ENCODE peak calls at places on chromosomes 12 and 14, in six cellular contexts. F is PC-9, O is mammary epithelial cell, P is nephron progenitor cell, B is glutamatergic neuron, Y is astrocyte of the spinal cord. L is an unnamed sample.
A peak's percentile ranks its signal among the peaks of the same experiment; 100 is the strongest.

GRCh38 chr12:50934981-50935807 is 17.1 kb upstream of the HIGD1C start:
- DNase-seq in P (no peak), Y (peak; percentile 43), O (no peak), F (no peak), B (no peak), L (no peak)

GRCh38 chr12:125076103-125076502 is 10.9 kb downstream of the AACS start:
- DNase-seq in Y (no peak), B (no peak), O (no peak), F (no peak), P (no peak), L (no peak)

GRCh38 chr12:11785722-11786121 is 136.2 kb downstream of the ETV6 start:
- DNase-seq in O (peak; percentile 87), F (no peak), P (no peak), Y (no peak), B (no peak), L (peak; percentile 97)

GRCh38 chr12:32478858-32479257 is 79.5 kb downstream of the FGD4 start:
- DNase-seq in O (no peak), P (no peak), F (no peak), B (no peak), Y (no peak), L (no peak)

GRCh38 chr12:47024463-47024862 is 55.0 kb upstream of the PCED1B start:
- DNase-seq in O (peak; percentile 34), P (no peak), F (no peak), Y (no peak), B (no peak), L (no peak)

GRCh38 chr12:75979181-75979580 is 52.4 kb downstream of the PHLDA1 start:
- DNase-seq in B (no peak), P (no peak), O (peak; percentile 83), F (no peak), Y (peak; percentile 62), L (peak; percentile 54)

GRCh38 chr12:3295648-3296408 is 195.2 kb upstream of the PRMT8 start:
- DNase-seq in F (no peak), B (no peak), O (no peak), P (no peak), Y (peak; percentile 39), L (no peak)

GRCh38 chr14:78197088-78197487 is 26.9 kb downstream of the NRXN3 start:
- DNase-seq in F (no peak), P (no peak), B (no peak), Y (no peak), O (no peak), L (no peak)

GRCh38 chr12:95963104-95963503 is 20.0 kb downstream of the AMDHD1 start:
- DNase-seq in P (no peak), Y (no peak), B (no peak), O (no peak), F (no peak), L (peak; percentile 24)

GRCh38 chr12:69330475-69331473 is 17.4 kb upstream of the LYZ start:
- DNase-seq in O (no peak), B (no peak), P (peak; percentile 29), F (peak; percentile 11), Y (peak; percentile 4), L (peak; percentile 23)

GRCh38 chr14:64788706-64789105 is 84.5 kb downstream of the PLEKHG3 start:
- DNase-seq in B (no peak), F (peak; percentile 59), P (no peak), Y (peak; percentile 88), O (peak; percentile 90), L (peak; percentile 95)

GRCh38 chr12:106118-106561 is 39.6 kb downstream of the IQSEC3 start:
- DNase-seq in O (no peak), B (peak; percentile 76), F (no peak), P (no peak), Y (no peak), L (no peak)

GRCh38 chr12:116441292-116441691 is 117.9 kb upstream of the MAP1LC3B2 start:
- DNase-seq in F (no peak), B (no peak), O (no peak), Y (peak; percentile 40), P (no peak), L (no peak)

GRCh38 chr14:89013698-89014569 is 189.5 kb downstream of the TTC8 start:
- DNase-seq in P (no peak), Y (no peak), B (no peak), O (no peak), F (no peak), L (no peak)

GRCh38 chr12:10722502-10722904 is 620 bp downstream of the YBX3 start:
- DNase-seq in F (peak; percentile 65), B (peak; percentile 42), Y (peak; percentile 67), O (peak; percentile 60), P (peak; percentile 52), L (peak; percentile 47)

GRCh38 chr12:24414421-24414820 is 465.0 kb upstream of the SOX5 start:
- DNase-seq in B (no peak), F (no peak), P (no peak), O (no peak), Y (no peak), L (no peak)

GRCh38 chr12:24408305-24408704 is 458.8 kb upstream of the SOX5 start:
- DNase-seq in Y (no peak), B (no peak), P (no peak), O (no peak), F (no peak), L (no peak)

GRCh38 chr12:24415934-24416333 is 466.5 kb upstream of the SOX5 start:
- DNase-seq in Y (no peak), F (no peak), O (no peak), P (no peak), B (no peak), L (no peak)

GRCh38 chr12:24409868-24410267 is 460.4 kb upstream of the SOX5 start:
- DNase-seq in O (no peak), B (no peak), F (no peak), P (no peak), Y (no peak), L (no peak)

GRCh38 chr12:24411948-24412347 is 462.5 kb upstream of the SOX5 start:
- DNase-seq in B (no peak), P (no peak), F (no peak), O (no peak), Y (no peak), L (no peak)
- TF ChIP-seq CTCF in B (no peak), P (no peak), F (no peak), O (no peak), Y (no peak), L (no peak)

GRCh38 chr12:63753743-63754142 is 26.0 kb upstream of the RXYLT1 start:
- DNase-seq in B (no peak), F (no peak), Y (no peak), P (no peak), O (no peak), L (peak; percentile 16)
- TF ChIP-seq CTCF in B (no peak), F (no peak), Y (peak; percentile 38), P (no peak), O (peak; percentile 35), L (peak; percentile 13)

DNA sequence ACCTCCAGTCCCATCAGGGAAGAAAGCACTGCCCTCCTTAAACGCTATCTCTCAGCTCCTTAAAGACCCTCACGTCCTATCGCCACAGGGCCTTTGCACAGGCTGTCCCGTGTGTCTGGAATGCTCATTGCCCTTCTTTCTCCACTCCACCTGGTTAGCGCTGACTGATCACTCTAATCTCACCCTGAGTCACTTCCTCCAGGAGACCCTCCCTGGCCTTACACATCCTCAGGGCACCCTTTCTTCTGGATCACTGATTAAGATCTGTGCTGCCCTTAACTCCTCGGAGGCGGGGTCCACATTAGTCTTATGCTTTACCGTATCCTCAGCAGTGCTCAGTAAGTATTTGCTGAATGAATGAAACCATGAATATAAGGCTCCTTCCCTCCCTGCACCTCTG is 94.7 kb downstream of the SYNE3 start:
- DNase-seq in F (no peak), B (no peak), O (no peak), P (no peak), Y (no peak), L (no peak)
- TF ChIP-seq CTCF in F (no peak), B (no peak), O (no peak), P (no peak), Y (no peak), L (no peak)

GRCh38 chr14:67674480-67675218 is at the start of gene VTI1B:
- DNase-seq in B (peak; percentile 84), F (peak; percentile 83), Y (peak; percentile 80), P (peak; percentile 82), O (peak; percentile 73), L (peak; percentile 67)
- TF ChIP-seq CTCF in B (no peak), F (no peak), Y (peak; percentile 37), P (no peak), O (peak; percentile 23), L (no peak)

GRCh38 chr12:114405199-114405448 is 820 bp downstream of the TBX5 start:
- DNase-seq in F (no peak), P (no peak), O (no peak), Y (no peak), B (no peak), L (no peak)

GRCh38 chr12:114404451-114405198 is 1.3 kb downstream of the TBX5 start:
- DNase-seq in F (no peak), Y (no peak), P (no peak), O (no peak), B (no peak), L (no peak)

GRCh38 chr12:114401346-114402320 is 4.3 kb downstream of the TBX5 start:
- DNase-seq in Y (no peak), O (no peak), B (no peak), F (no peak), P (no peak), L (no peak)

GRCh38 chr12:114403690-114404450 is 2.1 kb downstream of the TBX5 start:
- DNase-seq in Y (no peak), F (no peak), B (no peak), P (no peak), O (no peak), L (no peak)

DNA sequence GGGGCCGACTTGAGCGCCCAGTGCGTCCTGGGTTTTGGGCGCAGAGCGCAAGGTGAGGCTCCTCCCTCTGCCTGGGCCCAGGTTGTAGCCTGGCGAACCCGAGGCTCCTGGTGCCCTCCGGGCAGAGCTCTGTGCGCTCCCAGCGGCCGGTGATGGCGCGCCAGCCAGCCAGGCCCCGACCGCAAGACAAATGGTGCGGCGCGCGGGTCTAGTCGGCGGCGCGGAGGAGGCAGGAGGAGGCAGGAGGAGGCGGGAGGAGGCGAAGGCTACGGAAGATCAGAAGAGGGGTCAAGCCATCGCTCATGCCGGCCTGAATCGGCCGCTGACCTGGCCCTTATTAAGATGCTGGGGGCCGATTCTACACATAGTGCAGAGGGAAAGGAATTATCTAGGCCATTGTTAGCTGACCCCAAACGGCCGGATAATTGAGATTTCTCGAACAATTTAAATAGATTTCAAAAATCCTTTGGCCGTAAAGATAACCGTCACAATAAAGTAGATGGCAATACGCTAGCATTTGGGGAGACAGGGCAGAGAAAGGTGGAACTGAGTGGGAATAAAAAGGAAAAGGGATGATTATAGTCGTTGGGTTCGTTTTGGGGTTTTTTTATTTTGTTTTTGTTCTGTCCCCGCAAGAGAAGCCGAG is 2.8 kb downstream of the TBX5 start:
- DNase-seq in Y (no peak), O (no peak), P (peak; percentile 80), B (peak; percentile 85), F (no peak), L (no peak)
- TF ChIP-seq CTCF in Y (peak; percentile 17), O (no peak), P (peak; percentile 52), B (peak; percentile 71), F (no peak), L (no peak)

GRCh38 chr14:103343164-103343879 is 9.3 kb downstream of the EIF5 start:
- DNase-seq in P (no peak), O (no peak), B (no peak), Y (no peak), F (no peak), L (no peak)
- TF ChIP-seq CTCF in P (no peak), O (no peak), B (no peak), Y (no peak), F (no peak), L (no peak)

GRCh38 chr12:110699591-110700445 is 10.9 kb upstream of the HVCN1 start:
- DNase-seq in B (no peak), Y (no peak), F (no peak), P (no peak), O (no peak), L (no peak)
- TF ChIP-seq CTCF in B (no peak), Y (no peak), F (no peak), P (no peak), O (no peak), L (no peak)

L was measured in MCF 10A.